ENCODE peak calls at places on chromosomes 12 and 14, in five cellular contexts. T, E, W, I and H are unnamed samples.

GRCh38 chr12:62581288-62582064 is 114.8 kb downstream of the MON2 start:
- DNase-seq in W (no peak), T (no peak), I (peak), E (peak), H (peak)

GRCh38 chr12:119460876-119461275 is 126.3 kb downstream of the CCDC60 start:
- DNase-seq in I (no peak), W (no peak), E (no peak), T (no peak), H (no peak)

GRCh38 chr14:61466249-61466904 is 145.0 kb downstream of the PRKCH start:
- DNase-seq in I (no peak), W (peak), E (no peak), T (peak), H (peak)

GRCh38 chr12:116599285-116600122 is 40.3 kb downstream of the MAP1LC3B2 start:
- DNase-seq in T (peak), I (peak), W (peak), E (peak), H (peak)

GRCh38 chr14:98433436-98433835 is 838.6 kb downstream of the BCL11B start:
- DNase-seq in E (no peak), I (no peak), W (no peak), T (no peak), H (no peak)

GRCh38 chr12:53538209-53538689 is 31.0 kb upstream of the NPFF start:
- DNase-seq in W (no peak), I (no peak), E (no peak), T (no peak), H (peak)

GRCh38 chr12:80704430-80704829 is 3.0 kb upstream of the MYF6 start:
- DNase-seq in W (no peak), I (no peak), T (no peak), E (no peak), H (no peak)

GRCh38 chr12:34402899-34403705 is 380.8 kb downstream of the ALG10 start:
- DNase-seq in E (no peak), W (no peak), I (no peak), T (no peak), H (no peak)

GRCh38 chr12:22121224-22121623 is 75.2 kb downstream of the CMAS start:
- DNase-seq in T (no peak), W (no peak), I (peak), E (no peak), H (no peak)

GRCh38 chr12:131896080-131896810 is 1.8 kb downstream of the ULK1 start:
- DNase-seq in E (peak), I (peak), W (peak), T (peak), H (peak)

GRCh38 chr14:105760691-105761344 is 234.4 kb downstream of the TMEM121 start:
- DNase-seq in E (no peak), I (no peak), T (no peak), W (no peak), H (no peak)

GRCh38 chr12:118402251-118402650 is 25.9 kb downstream of the SUDS3 start:
- DNase-seq in I (no peak), E (no peak), T (no peak), W (no peak), H (peak)

GRCh38 chr14:101561145-101561896 is at the start of gene DIO3:
- DNase-seq in E (no peak), T (no peak), I (no peak), W (peak), H (no peak)

GRCh38 chr12:21428241-21428640 is 9.2 kb upstream of the PYROXD1 start:
- DNase-seq in I (no peak), T (no peak), E (no peak), W (no peak), H (no peak)

GRCh38 chr14:31936100-31936499 is 141.0 kb upstream of the ARHGAP5 start:
- DNase-seq in E (no peak), W (no peak), I (no peak), T (no peak), H (no peak)

GRCh38 chr14:31935406-31935805 is 141.7 kb upstream of the ARHGAP5 start:
- DNase-seq in I (no peak), W (no peak), T (no peak), E (no peak), H (no peak)

GRCh38 chr14:31932675-31933074 is 144.4 kb upstream of the ARHGAP5 start:
- DNase-seq in W (no peak), I (no peak), T (no peak), E (no peak), H (no peak)

GRCh38 chr14:31933716-31934115 is 143.4 kb upstream of the ARHGAP5 start:
- DNase-seq in I (no peak), E (no peak), T (no peak), W (no peak), H (no peak)

DNA sequence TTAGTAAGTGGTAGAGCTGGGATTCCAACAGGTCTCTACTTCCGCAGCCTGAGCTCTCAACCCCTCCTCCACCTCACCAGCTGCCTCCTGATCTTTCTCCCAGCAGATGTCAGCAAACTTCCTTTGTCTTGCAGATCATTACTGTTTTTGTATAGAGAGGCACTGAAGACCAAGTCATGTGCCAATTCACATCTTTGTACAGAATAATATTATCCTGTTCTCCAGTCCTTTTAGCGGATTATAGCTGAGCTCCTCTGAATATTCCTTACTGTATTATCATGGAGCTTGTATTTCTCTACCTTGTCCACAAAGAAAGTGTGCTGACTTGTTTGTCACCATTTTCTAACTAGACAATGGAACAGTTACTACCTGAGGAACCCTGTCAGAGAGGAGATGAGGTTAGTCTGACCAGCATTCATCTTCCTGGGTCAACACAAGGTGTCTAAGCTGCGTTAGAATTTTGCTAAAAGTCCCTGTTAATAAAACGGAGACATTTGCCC is 142.3 kb upstream of the ARHGAP5 start:
- DNase-seq in T (no peak), E (peak), I (no peak), W (peak), H (peak)
- TF ChIP-seq CTCF in T (no peak), E (no peak), I (no peak), W (peak), H (peak)

DNA sequence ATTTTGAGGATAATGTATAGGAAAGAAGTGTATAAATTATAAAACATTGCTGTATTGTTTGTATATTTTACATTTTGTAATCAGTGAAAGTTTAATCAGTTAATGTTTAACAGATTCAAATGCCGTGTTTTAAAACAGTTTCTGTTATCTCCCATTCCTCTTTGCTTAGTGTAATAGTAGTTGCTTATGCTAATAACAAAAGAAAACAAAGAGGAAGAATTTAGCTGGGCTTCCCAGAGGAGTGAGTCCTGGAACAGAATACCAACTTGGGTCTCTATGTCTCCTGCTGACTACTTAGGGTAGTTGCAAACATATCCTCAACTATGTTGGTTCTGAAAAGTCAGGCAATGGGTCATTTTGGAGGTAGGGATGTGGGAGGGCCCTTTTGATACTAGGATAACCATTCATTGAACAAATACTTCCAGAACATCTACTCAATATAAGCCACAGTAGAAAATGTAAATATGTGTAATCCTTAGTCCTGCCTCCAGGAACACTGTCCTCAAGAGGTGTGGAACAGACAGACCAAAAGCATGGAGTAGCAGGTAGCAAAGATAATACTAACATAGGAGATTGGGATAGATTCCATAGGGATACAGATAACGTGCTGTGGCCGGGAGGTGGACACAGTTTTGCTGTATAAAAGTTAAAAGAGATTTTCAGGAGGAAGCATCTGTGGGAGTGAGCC is 36.1 kb upstream of the EVL start:
- DNase-seq in E (no peak), T (no peak), W (no peak), I (no peak), H (peak)
- TF ChIP-seq CTCF in E (no peak), T (no peak), W (no peak), I (no peak), H (no peak)

GRCh38 chr14:96255501-96256366 is at the start of gene BDKRB1:
- DNase-seq in W (no peak), I (no peak), E (no peak), T (no peak), H (peak)

GRCh38 chr14:96257900-96258299 is 1.9 kb downstream of the BDKRB1 start:
- DNase-seq in I (no peak), W (no peak), E (no peak), T (no peak), H (no peak)

GRCh38 chr14:96257056-96257455 is 1.0 kb downstream of the BDKRB1 start:
- DNase-seq in E (no peak), I (no peak), W (no peak), T (no peak), H (no peak)

GRCh38 chr14:96254696-96255095 is 1.3 kb upstream of the BDKRB1 start:
- DNase-seq in E (no peak), W (no peak), I (no peak), T (no peak), H (no peak)

DNA sequence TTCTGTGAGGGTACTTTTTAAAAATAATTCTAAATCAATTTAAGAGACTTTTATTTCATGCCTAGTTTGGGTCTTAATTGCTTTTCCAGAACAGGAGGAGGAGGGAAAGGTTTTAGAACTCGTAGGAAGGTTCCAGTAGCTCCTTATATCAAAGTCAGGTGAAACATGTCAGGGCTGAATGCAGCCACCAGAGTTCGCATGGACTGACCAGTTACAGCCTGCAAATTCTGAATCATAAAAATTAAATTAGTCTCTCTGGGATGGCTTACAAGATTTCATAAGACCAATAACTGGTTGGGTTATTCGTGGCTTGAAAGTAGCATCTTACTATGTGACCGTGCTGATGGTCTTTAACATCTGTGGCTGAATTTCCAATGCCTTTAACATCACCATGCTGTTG is 410 bp downstream of the BDKRB1 start:
- DNase-seq in E (no peak), T (no peak), I (no peak), W (no peak), H (peak)
- TF ChIP-seq CTCF in E (no peak), T (no peak), I (no peak), W (no peak), H (peak)

DNA sequence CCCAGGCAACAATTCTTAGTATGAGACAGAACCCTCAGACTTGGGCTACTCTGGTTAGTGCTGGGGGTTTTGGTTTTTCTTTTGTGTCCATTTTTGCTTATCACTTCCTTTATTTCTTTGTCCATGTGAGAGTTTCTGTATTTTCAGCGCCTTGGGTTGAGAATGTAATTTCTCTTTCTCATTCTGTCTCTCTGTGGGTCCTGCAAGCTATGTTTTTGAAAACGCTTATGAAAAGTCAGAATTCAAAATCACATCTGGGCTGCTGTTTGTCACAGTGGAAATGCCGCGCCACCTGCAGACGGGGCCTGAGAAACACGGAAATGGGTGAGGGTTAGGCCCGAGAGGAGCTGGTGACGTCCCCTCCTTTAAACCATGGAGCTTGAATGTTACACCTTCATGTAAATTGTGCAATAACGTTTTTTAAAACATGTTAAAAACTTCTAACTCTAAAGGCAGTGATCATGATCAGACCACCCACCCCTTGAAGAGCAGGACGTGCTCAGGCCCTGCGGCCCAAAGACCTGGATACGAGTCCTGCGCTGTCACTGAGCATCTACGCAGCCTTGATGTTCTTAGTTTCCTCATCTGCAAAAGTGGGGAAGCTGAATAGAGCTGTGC is 26.1 kb downstream of the JDP2 start:
- DNase-seq in I (peak), E (no peak), T (no peak), W (no peak), H (no peak)
- TF ChIP-seq CTCF in I (peak), E (no peak), T (no peak), W (no peak), H (no peak)

DNA sequence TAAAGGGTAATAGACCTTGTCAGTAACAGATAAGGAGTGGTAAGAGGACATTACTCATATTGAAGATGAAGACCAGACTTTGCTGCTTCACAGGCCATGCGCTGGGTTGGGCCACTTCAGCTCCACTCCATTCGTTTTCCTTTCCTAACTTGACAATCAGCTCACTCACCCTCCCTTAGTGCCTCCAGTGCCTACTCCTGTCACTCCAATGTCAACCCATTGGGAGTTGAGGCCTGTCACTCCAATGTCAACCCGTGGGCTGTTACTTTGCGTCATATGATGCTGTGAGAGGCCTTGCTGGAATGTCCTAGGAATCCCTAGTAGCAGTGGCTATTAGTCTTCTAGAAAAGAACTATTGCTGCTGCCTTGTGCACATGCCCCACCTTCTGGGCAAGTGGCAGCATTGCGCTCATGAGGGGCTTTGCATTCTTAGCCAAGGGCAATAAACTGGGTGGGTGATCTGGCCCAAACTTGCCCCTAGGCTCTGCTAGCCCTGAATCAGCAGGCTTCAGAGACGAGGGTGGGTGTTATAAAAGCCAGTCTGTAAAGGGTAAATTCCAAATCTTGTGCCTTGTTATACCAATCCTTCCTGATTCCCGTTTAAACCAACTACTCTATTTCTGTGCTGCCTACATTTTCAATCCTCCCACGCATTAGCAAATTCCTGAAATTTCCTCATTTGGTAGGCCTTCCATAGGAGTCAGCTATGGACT is 36.1 kb downstream of the BAZ2A start:
- DNase-seq in I (peak), W (peak), E (peak), T (no peak), H (peak)
- TF ChIP-seq CTCF in I (peak), W (peak), E (peak), T (peak), H (peak)